ENCODE peak calls at places on chromosomes 13 and 19, in eight cellular contexts. Q is activated CD8-positive, alpha-beta T cell treated with anti-CD3 and anti-CD28 coated beads for 36 hours; G is dorsolateral prefrontal cortex; B is endodermal cell; F is heart right ventricle; P is tibial artery; D is nephron progenitor cell; E is CD4-positive, alpha-beta T cell. V is an unnamed sample.
A peak's percentile ranks its signal among the peaks of the same experiment; 100 is the strongest.

GRCh38 chr19:42251572-42251990 is 3.3 kb downstream of the ERF start:
- DNase-seq in Q (no peak), G (no peak), B (no peak), F (no peak), P (no peak), D (no peak), E (no peak), V (no peak)

GRCh38 chr13:83798731-83799130 is 83.5 kb downstream of the SLITRK1 start:
- DNase-seq in Q (no peak), G (no peak), B (no peak), F (no peak), P (no peak), D (no peak), E (no peak), V (no peak)

GRCh38 chr13:95452376-95452775 is 100.1 kb upstream of the CLDN10 start:
- DNase-seq in Q (no peak), G (no peak), B (no peak), F (no peak), P (no peak), D (no peak), E (no peak), V (no peak)

GRCh38 chr19:58261968-58262921 is 16.5 kb upstream of the ZNF8 start:
- DNase-seq in Q (no peak), G (no peak), B (no peak), F (no peak), P (no peak), D (no peak), E (no peak), V (no peak)

GRCh38 chr19:49336482-49337266 is 1.5 kb downstream of the CD37 start:
- DNase-seq in Q (no peak), G (no peak), B (peak; percentile 40), F (no peak), P (no peak), D (no peak), E (no peak), V (no peak)

GRCh38 chr13:35984776-35985453 is 146.3 kb downstream of the DCLK1 start:
- DNase-seq in Q (no peak), G (no peak), B (peak; percentile 66), F (no peak), P (no peak), D (peak; percentile 18), E (no peak), V (no peak)

GRCh38 chr19:46461537-46461936 is 9.8 kb downstream of the PNMA8A start:
- DNase-seq in Q (no peak), G (no peak), B (no peak), F (no peak), P (no peak), D (no peak), E (no peak), V (no peak)

GRCh38 chr13:30561506-30561905 is 56.2 kb upstream of the USPL1 start:
- DNase-seq in Q (no peak), G (no peak), B (no peak), F (no peak), P (no peak), D (no peak), E (no peak), V (no peak)

GRCh38 chr19:13396256-13397080 is 109.8 kb downstream of the CACNA1A start:
- DNase-seq in Q (peak; percentile 19), G (peak; percentile 45), B (peak; percentile 92), F (peak; percentile 17), P (peak; percentile 51), D (peak; percentile 59), E (no peak), V (no peak)

GRCh38 chr19:35856546-35857149 is at the start of gene KIRREL2:
- DNase-seq in Q (peak; percentile 50), G (no peak), B (peak; percentile 84), F (no peak), P (no peak), D (peak; percentile 85), E (no peak), V (peak; percentile 60)

GRCh38 chr13:66634384-66634783 is 595.8 kb downstream of the PCDH9 start:
- DNase-seq in Q (no peak), G (no peak), B (no peak), F (no peak), P (no peak), D (no peak), E (no peak), V (no peak)

GRCh38 chr19:2634228-2634951 is 68.1 kb downstream of the GNG7 start:
- DNase-seq in Q (no peak), G (no peak), B (no peak), F (no peak), P (peak; percentile 81), D (no peak), E (no peak), V (no peak)

GRCh38 chr13:51136276-51136980 is 25.4 kb upstream of the C13orf42 start:
- DNase-seq in Q (no peak), G (no peak), B (peak; percentile 34), F (no peak), P (no peak), D (no peak), E (no peak), V (no peak)

DNA sequence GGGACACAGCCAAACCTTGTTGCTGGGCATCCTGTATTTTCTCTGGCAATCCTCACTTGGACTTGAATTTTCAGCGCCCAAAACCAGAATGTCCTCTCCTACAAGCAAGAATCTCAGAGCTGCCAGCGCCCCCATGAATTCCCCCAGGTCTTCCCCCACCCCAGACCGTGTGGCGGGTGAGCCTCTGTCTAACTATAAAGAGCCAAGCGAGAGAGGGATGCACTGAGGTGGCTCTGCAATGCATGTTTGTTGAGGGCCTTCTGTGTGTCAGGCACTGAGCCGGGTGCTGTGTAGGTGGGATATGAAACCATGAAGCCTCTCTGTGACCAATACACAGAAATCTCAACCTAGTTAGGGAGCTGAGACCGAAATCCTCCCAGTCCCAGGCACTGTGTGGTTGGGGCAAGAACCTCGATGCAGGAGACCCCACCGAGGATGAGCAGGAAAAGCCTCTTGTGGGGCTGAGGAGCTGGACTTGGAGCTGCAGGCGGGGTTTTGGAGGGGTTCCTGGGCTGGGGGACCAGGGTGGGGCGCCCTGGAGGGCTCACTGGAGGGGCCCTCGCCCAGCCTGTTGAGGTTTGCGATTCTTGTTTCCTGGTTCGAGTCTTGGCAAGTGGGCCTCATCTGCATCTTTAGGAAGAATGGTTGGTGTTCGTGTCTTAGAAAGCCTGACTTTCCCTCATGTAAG is 12.4 kb upstream of the PROZ start:
- DNase-seq in Q (peak; percentile 27), G (no peak), B (peak; percentile 34), F (no peak), P (no peak), D (no peak), E (no peak), V (no peak)
- TF ChIP-seq CTCF in Q (no peak), G (no peak), B (no peak), F (no peak), P (no peak), D (no peak), E (no peak), V (no peak)

GRCh38 chr19:12294308-12295158 is at the start of gene ZNF44:
- DNase-seq in Q (peak; percentile 99), G (peak; percentile 98), B (peak; percentile 99), F (peak; percentile 99), P (peak; percentile 99), D (peak; percentile 93), E (peak; percentile 88), V (peak; percentile 96)
- TF ChIP-seq CTCF in Q (no peak), G (no peak), B (no peak), F (no peak), P (no peak), D (no peak), E (no peak), V (no peak)

DNA sequence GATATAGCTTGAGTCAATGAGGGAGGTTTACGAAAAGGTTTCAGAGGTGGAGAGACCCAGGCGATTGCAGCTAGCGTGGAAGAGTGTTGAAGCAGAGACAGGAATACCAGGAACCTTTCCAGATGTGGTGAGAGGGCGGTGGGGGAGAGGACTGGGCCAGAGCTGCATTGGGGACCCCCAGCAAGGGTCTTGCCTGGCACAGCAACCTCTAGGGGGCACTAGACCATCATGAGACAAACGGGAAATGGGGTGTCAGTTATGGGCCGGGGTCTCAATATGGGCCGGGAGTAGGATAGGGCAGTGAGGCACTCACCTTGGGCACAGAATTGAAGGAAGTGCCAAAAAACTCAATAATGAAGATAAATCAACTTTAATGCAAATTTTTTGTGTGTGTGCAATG is 2.1 kb upstream of the LRP3 start:
- DNase-seq in Q (peak; percentile 15), G (peak; percentile 8), B (peak; percentile 71), F (no peak), P (no peak), D (peak; percentile 25), E (no peak), V (no peak)
- TF ChIP-seq CTCF in Q (peak; percentile 30), G (no peak), B (peak; percentile 70), F (no peak), P (no peak), D (peak; percentile 19), E (no peak), V (peak; percentile 29)

DNA sequence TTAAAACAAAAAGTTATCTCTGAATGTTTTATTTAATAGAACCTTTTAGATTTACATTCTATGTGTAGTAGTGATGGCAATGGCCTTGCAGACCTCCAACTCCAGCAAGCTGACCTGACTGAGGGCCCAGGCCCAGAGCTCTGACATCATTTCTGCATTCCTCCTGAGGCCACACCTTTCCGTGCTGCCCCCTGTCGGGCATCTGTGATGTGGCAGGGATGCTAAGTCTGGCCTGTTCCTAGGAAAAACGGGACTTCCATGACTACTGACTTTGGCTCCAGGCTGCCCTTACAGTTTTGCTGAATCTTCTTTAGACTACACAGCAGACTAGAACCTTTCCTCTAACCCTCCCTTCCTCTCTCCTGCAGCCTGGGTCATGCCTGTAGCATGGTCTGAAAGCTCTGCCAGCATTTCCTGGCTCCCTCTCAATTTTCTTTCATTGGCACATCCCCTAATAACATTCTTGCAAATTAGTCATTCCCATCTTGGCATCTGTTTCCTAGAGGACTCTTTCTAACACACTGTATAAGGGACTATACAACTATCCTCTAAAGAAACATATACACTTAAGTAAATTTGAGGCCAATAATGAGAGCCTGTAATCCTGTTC is 249.0 kb downstream of the GPC5 start:
- DNase-seq in Q (peak; percentile 3), G (no peak), B (peak; percentile 92), F (peak; percentile 14), P (no peak), D (peak; percentile 49), E (no peak), V (no peak)
- TF ChIP-seq CTCF in Q (no peak), G (peak; percentile 37), B (peak; percentile 81), F (peak; percentile 24), P (no peak), D (peak; percentile 48), E (no peak), V (peak; percentile 50)